ENCODE peak calls at places on chromosome 22, in six cellular contexts. M, P, H, X, K and Y are unnamed samples.

GRCh38 chr22:23204541-23205157 is 24.3 kb downstream of the BCR start:
- DNase-seq in P (no peak), H (no peak), K (no peak), X (no peak), M (no peak), Y (no peak)

GRCh38 chr22:39239561-39240423 is 5.0 kb downstream of the PDGFB start:
- DNase-seq in X (no peak), K (no peak), M (no peak), H (no peak), P (no peak), Y (peak; percentile 78)

GRCh38 chr22:38750104-38750503 is 5.7 kb downstream of the SUN2 start:
- DNase-seq in X (no peak), M (no peak), P (no peak), H (no peak), K (no peak), Y (no peak)

GRCh38 chr22:39699631-39700348 is 129.2 kb downstream of the CACNA1I start:
- DNase-seq in P (no peak), M (no peak), X (no peak), H (no peak), K (no peak), Y (no peak)

GRCh38 chr22:49971232-49972162 is 10.9 kb downstream of the PIM3 start:
- DNase-seq in P (no peak), X (peak; percentile 80), H (peak; percentile 72), M (no peak), K (peak; percentile 72), Y (no peak)

GRCh38 chr22:30667092-30667485 is 586 bp downstream of the DUSP18 start:
- DNase-seq in X (no peak), P (peak; percentile 13), K (peak; percentile 9), M (no peak), H (no peak), Y (no peak)

GRCh38 chr22:50505276-50505775 is 2.2 kb downstream of the LMF2 start:
- DNase-seq in P (no peak), M (no peak), K (no peak), H (no peak), X (no peak), Y (no peak)

GRCh38 chr22:48499456-48500425 is 1327.9 kb downstream of the BRD1 start:
- DNase-seq in K (no peak), M (no peak), P (no peak), H (no peak), X (no peak), Y (no peak)

GRCh38 chr22:40009953-40010751 is 15.4 kb downstream of the FAM83F start:
- DNase-seq in K (no peak), P (no peak), X (no peak), H (no peak), M (no peak), Y (no peak)

GRCh38 chr22:26673485-26673884 is 16.1 kb downstream of the MIAT start:
- DNase-seq in K (no peak), M (no peak), P (no peak), H (peak; percentile 12), X (no peak), Y (no peak)

GRCh38 chr22:50732681-50733080 is 5.3 kb upstream of the ACR start:
- DNase-seq in M (no peak), P (no peak), H (no peak), K (no peak), X (no peak), Y (no peak)

GRCh38 chr22:49349181-49349835 is 478.4 kb downstream of the BRD1 start:
- DNase-seq in M (no peak), X (no peak), K (no peak), P (no peak), H (no peak), Y (no peak)

GRCh38 chr22:38554281-38554680 is 15.7 kb downstream of the DMC1 start:
- DNase-seq in P (peak; percentile 49), K (no peak), X (no peak), H (peak; percentile 6), M (no peak), Y (peak; percentile 73)

GRCh38 chr22:33524511-33525270 is 395.6 kb downstream of the LARGE1 start:
- DNase-seq in H (no peak), P (no peak), M (no peak), K (no peak), X (no peak), Y (no peak)

GRCh38 chr22:50485221-50486131 is 1.2 kb upstream of the MIOX start:
- DNase-seq in H (no peak), K (no peak), M (no peak), X (no peak), P (no peak), Y (no peak)

GRCh38 chr22:38316340-38317236 is 645 bp downstream of the CSNK1E start:
- DNase-seq in X (peak; percentile 60), M (no peak), P (peak; percentile 66), H (peak; percentile 64), K (peak; percentile 74), Y (no peak)

GRCh38 chr22:23697031-23697970 is 6.5 kb downstream of the RGL4 start:
- DNase-seq in K (no peak), H (no peak), X (peak; percentile 24), P (no peak), M (no peak), Y (no peak)

GRCh38 chr22:36358533-36359171 is 29.1 kb downstream of the MYH9 start:
- DNase-seq in P (no peak), M (no peak), H (peak; percentile 59), X (no peak), K (no peak), Y (no peak)
- H3K4me3 ChIP-seq in P (no peak overlapping the region), M (no peak overlapping the region), H (no peak overlapping the region), X (no peak overlapping the region), K (no peak overlapping the region), Y (no peak overlapping the region)

GRCh38 chr22:46774456-46775363 is 12.3 kb downstream of the TBC1D22A start:
- DNase-seq in P (no peak), M (no peak), K (no peak), H (no peak), X (no peak), Y (no peak)
- H3K4me3 ChIP-seq in P (no peak overlapping the region), M (no peak overlapping the region), K (no peak overlapping the region), H (no peak overlapping the region), X (no peak overlapping the region), Y (no peak overlapping the region)

DNA sequence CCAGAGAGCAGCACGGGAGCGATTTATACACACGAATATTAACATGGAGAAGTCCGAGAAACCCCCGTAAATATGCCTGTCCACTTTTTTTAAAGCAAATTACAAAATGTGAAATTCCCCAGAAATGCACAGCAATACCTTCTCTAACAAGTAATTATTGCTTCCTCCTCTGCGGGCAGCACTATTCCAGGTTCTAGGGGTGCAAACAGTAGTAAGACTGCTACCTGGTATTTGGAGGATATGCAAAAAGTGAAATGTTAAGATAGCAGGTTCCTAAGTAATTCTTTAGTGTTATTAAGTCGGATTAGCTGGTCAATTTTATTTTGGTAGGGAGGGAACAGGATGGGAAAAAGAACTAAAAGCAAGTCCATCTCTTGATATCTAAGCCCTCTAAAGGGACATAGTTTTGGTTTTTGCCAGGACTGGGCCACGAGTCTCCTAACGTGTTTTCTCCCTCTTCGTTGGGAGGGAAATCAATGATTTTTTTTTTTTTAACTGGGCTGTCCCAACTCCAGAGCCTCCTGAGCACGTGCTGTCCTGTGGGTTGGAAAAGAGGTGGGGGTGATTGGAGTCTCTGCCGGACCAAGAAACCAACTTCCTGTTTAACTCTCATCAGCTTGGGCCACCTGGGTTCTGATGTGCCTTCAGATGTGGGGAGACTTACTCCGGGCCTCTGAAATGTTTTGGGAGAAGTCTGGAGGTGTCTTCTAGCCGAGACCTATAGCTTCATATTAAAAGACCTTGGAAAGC is 1.7 kb upstream of the XBP1 start:
- DNase-seq in K (no peak), X (peak; percentile 90), H (no peak), P (no peak), M (no peak), Y (no peak)
- H3K4me3 ChIP-seq in K (no peak overlapping the region), X (peak overlapping the region; percentile 71), H (peak overlapping the region; percentile 11), P (no peak overlapping the region), M (no peak overlapping the region), Y (no peak overlapping the region)

GRCh38 chr22:37195921-37196320 is 7.9 kb upstream of the C1QTNF6 start:
- DNase-seq in P (no peak), M (no peak), X (no peak), H (no peak), K (peak; percentile 55), Y (no peak)

GRCh38 chr22:37192741-37193140 is 4.7 kb upstream of the C1QTNF6 start:
- DNase-seq in M (no peak), P (no peak), K (no peak), H (no peak), X (no peak), Y (no peak)

GRCh38 chr22:37192232-37192631 is 4.2 kb upstream of the C1QTNF6 start:
- DNase-seq in P (no peak), M (no peak), X (no peak), K (no peak), H (no peak), Y (no peak)

GRCh38 chr22:37194750-37195149 is 6.7 kb upstream of the C1QTNF6 start:
- DNase-seq in K (no peak), X (no peak), P (no peak), H (no peak), M (no peak), Y (no peak)

DNA sequence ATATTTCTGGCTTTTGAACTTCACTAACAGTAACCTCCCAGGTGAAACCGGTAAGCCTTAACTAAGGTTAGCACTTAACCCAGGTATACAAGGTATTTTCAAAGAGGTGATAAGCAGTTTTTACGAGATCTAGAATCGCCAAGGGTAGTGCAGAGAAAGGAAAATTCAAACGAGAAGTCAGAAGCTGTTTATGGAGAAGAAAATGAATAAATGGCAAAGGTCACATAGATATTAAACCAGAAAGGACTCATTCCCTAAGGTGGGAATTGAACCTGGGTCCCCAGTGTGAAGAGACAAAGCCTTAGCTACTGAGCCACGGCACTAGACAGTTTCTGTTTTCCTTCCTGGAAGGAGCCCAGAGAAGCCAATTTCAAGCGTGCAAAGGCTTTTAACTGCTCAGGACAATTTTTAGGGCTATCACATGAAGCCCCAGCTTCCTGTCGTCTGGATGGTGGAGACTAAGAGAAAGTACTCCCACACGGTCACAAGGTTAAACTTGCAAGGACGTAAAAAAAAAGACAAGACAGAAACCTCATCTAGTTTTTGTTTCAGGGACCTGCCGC is 5.7 kb upstream of the C1QTNF6 start:
- DNase-seq in H (no peak), P (no peak), K (peak; percentile 58), X (no peak), M (no peak), Y (peak; percentile 50)
- H3K4me3 ChIP-seq in H (no peak overlapping the region), P (no peak overlapping the region), K (no peak overlapping the region), X (no peak overlapping the region), M (no peak overlapping the region), Y (no peak overlapping the region)

DNA sequence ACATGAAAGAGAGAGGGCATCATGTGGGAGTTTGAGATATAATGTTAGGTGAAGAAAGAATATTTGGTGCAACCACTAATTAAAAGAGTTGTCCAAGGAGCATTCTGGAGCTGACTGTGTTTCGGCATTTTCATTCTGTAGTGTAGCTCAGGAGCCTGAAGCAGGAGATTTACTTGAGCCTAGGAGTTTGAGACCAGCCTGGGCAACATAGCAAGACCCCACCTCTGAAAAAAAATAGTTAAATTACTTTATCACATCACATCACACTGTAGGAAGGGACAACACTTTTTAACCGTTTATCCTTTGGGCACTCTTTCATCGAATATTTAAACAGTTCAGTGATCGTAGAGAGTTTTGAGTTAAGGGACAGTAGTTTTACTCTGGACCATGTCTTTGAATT is 50.3 kb upstream of the SLC25A18 start:
- DNase-seq in K (no peak), H (no peak), P (no peak), M (no peak), X (no peak), Y (no peak)
- H3K4me3 ChIP-seq in K (no peak overlapping the region), H (no peak overlapping the region), P (no peak overlapping the region), M (no peak overlapping the region), X (no peak overlapping the region), Y (no peak overlapping the region)